ENCODE peak calls at places on chromosomes 3 and 15, in ten cellular contexts. One of them, this sample, is unnamed.

GRCh38 chr3:183897606-183898384 is 13.1 kb upstream of the PARL start:
- DNase-seq in GM12878: no peak
- DNase-seq in iPS-NIHi11: no peak
- DNase-seq in RPMI8226: peak
- DNase-seq in C1 segment of cervical spinal cord: no peak
- DNase-seq in skeletal muscle cell: no peak
- DNase-seq in NCI-H2171: no peak
- DNase-seq in GM23248: no peak
- DNase-seq in GOT3: no peak
- DNase-seq in NCI-H2107: peak
- DNase-seq in this sample: no peak

GRCh38 chr3:181622365-181622764 is 89.4 kb upstream of the SOX2 start:
- DNase-seq in GM12878: no peak
- DNase-seq in iPS-NIHi11: no peak
- DNase-seq in RPMI8226: no peak
- DNase-seq in C1 segment of cervical spinal cord: no peak
- DNase-seq in skeletal muscle cell: peak
- DNase-seq in NCI-H2171: no peak
- DNase-seq in GM23248: peak
- DNase-seq in GOT3: no peak
- DNase-seq in NCI-H2107: no peak
- DNase-seq in this sample: no peak

GRCh38 chr3:39284457-39284881 is 4.6 kb upstream of the CX3CR1 start:
- DNase-seq in GM12878: no peak
- DNase-seq in iPS-NIHi11: no peak
- DNase-seq in RPMI8226: no peak
- DNase-seq in C1 segment of cervical spinal cord: no peak
- DNase-seq in skeletal muscle cell: no peak
- DNase-seq in NCI-H2171: no peak
- DNase-seq in GM23248: no peak
- DNase-seq in GOT3: no peak
- DNase-seq in NCI-H2107: no peak
- DNase-seq in this sample: no peak

GRCh38 chr15:89378699-89379422 is 44.2 kb upstream of the POLG start:
- DNase-seq in GM12878: no peak
- DNase-seq in iPS-NIHi11: no peak
- DNase-seq in RPMI8226: no peak
- DNase-seq in C1 segment of cervical spinal cord: no peak
- DNase-seq in skeletal muscle cell: no peak
- DNase-seq in NCI-H2171: no peak
- DNase-seq in GM23248: no peak
- DNase-seq in GOT3: no peak
- DNase-seq in NCI-H2107: no peak
- DNase-seq in this sample: no peak

GRCh38 chr3:20890124-20890523 is 704.1 kb upstream of the SGO1 start:
- DNase-seq in GM12878: no peak
- DNase-seq in iPS-NIHi11: no peak
- DNase-seq in RPMI8226: no peak
- DNase-seq in C1 segment of cervical spinal cord: no peak
- DNase-seq in skeletal muscle cell: no peak
- DNase-seq in NCI-H2171: no peak
- DNase-seq in GM23248: no peak
- DNase-seq in GOT3: no peak
- DNase-seq in NCI-H2107: no peak
- DNase-seq in this sample: no peak

GRCh38 chr3:72448858-72449257 is 399.4 kb downstream of the SHQ1 start:
- DNase-seq in GM12878: no peak
- DNase-seq in iPS-NIHi11: no peak
- DNase-seq in RPMI8226: no peak
- DNase-seq in C1 segment of cervical spinal cord: no peak
- DNase-seq in skeletal muscle cell: no peak
- DNase-seq in NCI-H2171: no peak
- DNase-seq in GM23248: peak
- DNase-seq in GOT3: no peak
- DNase-seq in NCI-H2107: no peak
- DNase-seq in this sample: no peak

GRCh38 chr3:163391407-163392181 is 1686.7 kb downstream of the SI start:
- DNase-seq in GM12878: no peak
- DNase-seq in iPS-NIHi11: no peak
- DNase-seq in RPMI8226: peak
- DNase-seq in C1 segment of cervical spinal cord: no peak
- DNase-seq in skeletal muscle cell: no peak
- DNase-seq in NCI-H2171: no peak
- DNase-seq in GM23248: no peak
- DNase-seq in GOT3: no peak
- DNase-seq in NCI-H2107: no peak
- DNase-seq in this sample: no peak

GRCh38 chr3:19702416-19703078 is 231.5 kb downstream of the EFHB start:
- DNase-seq in GM12878: no peak
- DNase-seq in iPS-NIHi11: no peak
- DNase-seq in RPMI8226: no peak
- DNase-seq in C1 segment of cervical spinal cord: no peak
- DNase-seq in skeletal muscle cell: no peak
- DNase-seq in NCI-H2171: no peak
- DNase-seq in GM23248: no peak
- DNase-seq in GOT3: no peak
- DNase-seq in NCI-H2107: no peak
- DNase-seq in this sample: no peak

GRCh38 chr15:95298729-95299128 is 1031.8 kb upstream of the NR2F2 start:
- DNase-seq in GM12878: no peak
- DNase-seq in iPS-NIHi11: no peak
- DNase-seq in RPMI8226: no peak
- DNase-seq in C1 segment of cervical spinal cord: no peak
- DNase-seq in skeletal muscle cell: no peak
- DNase-seq in NCI-H2171: no peak
- DNase-seq in GM23248: no peak
- DNase-seq in GOT3: no peak
- DNase-seq in NCI-H2107: no peak
- DNase-seq in this sample: no peak

GRCh38 chr3:62261121-62261520 is 112.2 kb downstream of the FEZF2 start:
- DNase-seq in GM12878: no peak
- DNase-seq in iPS-NIHi11: no peak
- DNase-seq in RPMI8226: no peak
- DNase-seq in C1 segment of cervical spinal cord: no peak
- DNase-seq in skeletal muscle cell: no peak
- DNase-seq in NCI-H2171: no peak
- DNase-seq in GM23248: no peak
- DNase-seq in GOT3: no peak
- DNase-seq in NCI-H2107: no peak
- DNase-seq in this sample: no peak

GRCh38 chr3:87147562-87147961 is 79.5 kb upstream of the CHMP2B start:
- DNase-seq in GM12878: no peak
- DNase-seq in iPS-NIHi11: no peak
- DNase-seq in RPMI8226: no peak
- DNase-seq in C1 segment of cervical spinal cord: no peak
- DNase-seq in skeletal muscle cell: no peak
- DNase-seq in NCI-H2171: no peak
- DNase-seq in GM23248: no peak
- DNase-seq in GOT3: no peak
- DNase-seq in NCI-H2107: no peak
- DNase-seq in this sample: no peak

GRCh38 chr15:31216210-31216911 is 110.3 kb upstream of the KLF13 start:
- DNase-seq in GM12878: no peak
- DNase-seq in iPS-NIHi11: peak
- DNase-seq in RPMI8226: peak
- DNase-seq in C1 segment of cervical spinal cord: peak
- DNase-seq in skeletal muscle cell: no peak
- DNase-seq in NCI-H2171: peak
- DNase-seq in GM23248: peak
- DNase-seq in GOT3: no peak
- DNase-seq in NCI-H2107: no peak
- DNase-seq in this sample: no peak

GRCh38 chr15:36335211-36335610 is 244.2 kb upstream of the CDIN1 start:
- DNase-seq in GM12878: no peak
- DNase-seq in iPS-NIHi11: no peak
- DNase-seq in RPMI8226: no peak
- DNase-seq in C1 segment of cervical spinal cord: no peak
- DNase-seq in skeletal muscle cell: no peak
- DNase-seq in NCI-H2171: no peak
- DNase-seq in GM23248: no peak
- DNase-seq in GOT3: no peak
- DNase-seq in NCI-H2107: no peak
- DNase-seq in this sample: no peak

GRCh38 chr3:24475945-24476344 is 18.7 kb downstream of the THRB start:
- DNase-seq in GM12878: no peak
- DNase-seq in iPS-NIHi11: peak
- DNase-seq in RPMI8226: no peak
- DNase-seq in C1 segment of cervical spinal cord: no peak
- DNase-seq in skeletal muscle cell: no peak
- DNase-seq in NCI-H2171: no peak
- DNase-seq in GM23248: peak
- DNase-seq in GOT3: no peak
- DNase-seq in NCI-H2107: no peak
- DNase-seq in this sample: no peak

GRCh38 chr3:51669241-51670052 is 1.6 kb upstream of the TEX264 start:
- DNase-seq in GM12878: no peak
- DNase-seq in iPS-NIHi11: peak
- DNase-seq in RPMI8226: peak
- DNase-seq in C1 segment of cervical spinal cord: peak
- DNase-seq in skeletal muscle cell: no peak
- DNase-seq in NCI-H2171: peak
- DNase-seq in GM23248: peak
- DNase-seq in GOT3: no peak
- DNase-seq in NCI-H2107: no peak
- DNase-seq in this sample: no peak

GRCh38 chr3:147410518-147411234 is 1.5 kb downstream of the ZIC1 start:
- DNase-seq in GM12878: no peak
- DNase-seq in iPS-NIHi11: no peak
- DNase-seq in RPMI8226: peak
- DNase-seq in C1 segment of cervical spinal cord: no peak
- DNase-seq in skeletal muscle cell: peak
- DNase-seq in NCI-H2171: no peak
- DNase-seq in GM23248: peak
- DNase-seq in GOT3: peak
- DNase-seq in NCI-H2107: no peak
- DNase-seq in this sample: no peak

GRCh38 chr15:37045241-37045640 is 55.1 kb downstream of the MEIS2 start:
- DNase-seq in GM12878: no peak
- DNase-seq in iPS-NIHi11: no peak
- DNase-seq in RPMI8226: no peak
- DNase-seq in C1 segment of cervical spinal cord: no peak
- DNase-seq in skeletal muscle cell: no peak
- DNase-seq in NCI-H2171: no peak
- DNase-seq in GM23248: no peak
- DNase-seq in GOT3: no peak
- DNase-seq in NCI-H2107: no peak
- DNase-seq in this sample: no peak

GRCh38 chr15:73760330-73760729 is 7.2 kb upstream of the INSYN1 start:
- DNase-seq in GM12878: no peak
- DNase-seq in iPS-NIHi11: no peak
- DNase-seq in RPMI8226: no peak
- DNase-seq in C1 segment of cervical spinal cord: no peak
- DNase-seq in skeletal muscle cell: no peak
- DNase-seq in NCI-H2171: no peak
- DNase-seq in GM23248: no peak
- DNase-seq in GOT3: no peak
- DNase-seq in NCI-H2107: no peak
- DNase-seq in this sample: no peak

GRCh38 chr15:39299506-39300267 is 281.2 kb upstream of the THBS1 start:
- DNase-seq in GM12878: no peak
- DNase-seq in iPS-NIHi11: no peak
- DNase-seq in RPMI8226: no peak
- DNase-seq in C1 segment of cervical spinal cord: no peak
- DNase-seq in skeletal muscle cell: no peak
- DNase-seq in NCI-H2171: no peak
- DNase-seq in GM23248: peak
- DNase-seq in GOT3: no peak
- DNase-seq in NCI-H2107: no peak
- DNase-seq in this sample: no peak

This sample was measured in NCI-H1436 treated with DMSO at 0.1 percent for 48 hours.